ENCODE peak calls at places on chromosome 5, in five cellular contexts. R is choroid plexus epithelial cell; F is brain microvascular endothelial cell; C is activated CD8-positive, alpha-beta memory T cell treated with anti-CD3 and anti-CD28 coated beads, Interleukin-2, amount 50 U/mL, for 48 hours; T is HCT116. K is an unnamed sample.

GRCh38 chr5:10331341-10331796 is 22.1 kb upstream of the MARCHF6 start:
- DNase-seq in R (peak), F (peak), C (peak), T (no peak), K (peak)

GRCh38 chr5:1439388-1440097 is 5.7 kb downstream of the SLC6A3 start:
- DNase-seq in R (no peak), F (no peak), C (no peak), T (no peak), K (no peak)

GRCh38 chr5:37789991-37790390 is 49.9 kb downstream of the GDNF start:
- DNase-seq in R (peak), F (no peak), C (no peak), T (no peak), K (no peak)

GRCh38 chr5:147911427-147911826 is 5.1 kb upstream of the C5orf46 start:
- DNase-seq in R (no peak), F (no peak), C (no peak), T (no peak), K (no peak)

GRCh38 chr5:112636288-112636731 is 101.4 kb upstream of the APC start:
- DNase-seq in R (no peak), F (no peak), C (no peak), T (no peak), K (no peak)

GRCh38 chr5:146340260-146341081 is 1.8 kb downstream of the POU4F3 start:
- DNase-seq in R (peak), F (peak), C (peak), T (no peak), K (peak)

GRCh38 chr5:81924467-81924866 is 47.4 kb upstream of the ATG10 start:
- DNase-seq in R (no peak), F (no peak), C (no peak), T (no peak), K (no peak)

GRCh38 chr5:82610686-82611085 is 332.5 kb upstream of the RPS23 start:
- DNase-seq in R (no peak), F (no peak), C (no peak), T (no peak), K (no peak)

GRCh38 chr5:52988335-52989024 is 672 bp upstream of the ITGA2 start:
- DNase-seq in R (no peak), F (no peak), C (no peak), T (peak), K (no peak)

GRCh38 chr5:101942321-101942882 is 353.7 kb downstream of the SLCO4C1 start:
- DNase-seq in R (peak), F (peak), C (no peak), T (peak), K (no peak)

GRCh38 chr5:125281662-125282061 is 535.2 kb upstream of the ZNF608 start:
- DNase-seq in R (no peak), F (no peak), C (no peak), T (no peak), K (no peak)

GRCh38 chr5:33379757-33380156 is 61.0 kb upstream of the TARS1 start:
- DNase-seq in R (peak), F (no peak), C (no peak), T (peak), K (no peak)